ENCODE peak calls at places on chromosome 3, in six cellular contexts. L is dorsolateral prefrontal cortex; U is HEK293T; C is ecto neural progenitor cell; K is Right ventricle myocardium superior; D is stimulated activated CD4-positive, alpha-beta T cell treated with anti-CD3 and anti-CD28 coated beads, Interleukin-2, amount 100 ng/mL, for 48 hours. B is an unnamed sample.

GRCh38 chr3:147940400-147940799 is 531.2 kb downstream of the ZIC1 start:
- DNase-seq in L (no peak), U (no peak), C (no peak), K (no peak), D (no peak), B (no peak)

GRCh38 chr3:111227216-111227615 is 155.6 kb downstream of the NECTIN3 start:
- DNase-seq in L (no peak), U (no peak), C (no peak), K (no peak), D (no peak), B (no peak)

GRCh38 chr3:185716436-185717090 is 108.3 kb downstream of the IGF2BP2 start:
- DNase-seq in L (no peak), U (no peak), C (no peak), K (no peak), D (no peak), B (no peak)

GRCh38 chr3:142861926-142862325 is 27.0 kb downstream of the PCOLCE2 start:
- DNase-seq in L (no peak), U (no peak), C (no peak), K (no peak), D (no peak), B (no peak)

GRCh38 chr3:154835638-154836037 is 244.5 kb upstream of the MME start:
- DNase-seq in L (no peak), U (no peak), C (no peak), K (no peak), D (no peak), B (no peak)

GRCh38 chr3:29153811-29154210 is 127.1 kb upstream of the RBMS3 start:
- DNase-seq in L (no peak), U (no peak), C (no peak), K (no peak), D (peak; percentile 16), B (no peak)

GRCh38 chr3:70250451-70250850 is 62.0 kb downstream of the MDFIC2 start:
- DNase-seq in L (no peak), U (no peak), C (no peak), K (no peak), D (no peak), B (no peak)

GRCh38 chr3:195257454-195258448 is 13.2 kb downstream of the XXYLT1 start:
- DNase-seq in L (no peak), U (no peak), C (no peak), K (no peak), D (no peak), B (no peak)

GRCh38 chr3:185308126-185308754 is 54.4 kb upstream of the EHHADH start:
- DNase-seq in L (no peak), U (peak; percentile 42), C (peak; percentile 66), K (no peak), D (peak; percentile 44), B (no peak)

GRCh38 chr3:95595416-95596075 is 1218.8 kb upstream of the EPHA6 start:
- DNase-seq in L (no peak), U (no peak), C (no peak), K (no peak), D (no peak), B (no peak)

GRCh38 chr3:141439589-141439988 is 47.2 kb upstream of the RASA2 start:
- DNase-seq in L (no peak), U (no peak), C (peak; percentile 22), K (no peak), D (no peak), B (no peak)

GRCh38 chr3:48451270-48451669 is 4.7 kb downstream of the ATRIP start:
- DNase-seq in L (no peak), U (no peak), C (no peak), K (no peak), D (no peak), B (no peak)

GRCh38 chr3:183006396-183007002 is 26.2 kb upstream of the DCUN1D1 start:
- DNase-seq in L (no peak), U (no peak), C (no peak), K (no peak), D (no peak), B (no peak)

GRCh38 chr3:19866751-19867347 is 67.2 kb downstream of the EFHB start:
- DNase-seq in L (peak; percentile 55), U (peak; percentile 52), C (peak; percentile 58), K (no peak), D (peak; percentile 42), B (peak; percentile 47)

GRCh38 chr3:146065573-146066006 is 95.4 kb downstream of the PLOD2 start:
- DNase-seq in L (peak; percentile 29), U (no peak), C (no peak), K (no peak), D (peak; percentile 2), B (no peak)